ENCODE peak calls at places on chromosomes 5 and 9, in six cellular contexts. I is IMR-90; C is heart left ventricle; O is hepatocyte; N is effector memory CD4-positive, alpha-beta T cell; F is stomach. B is an unnamed sample. For H3K27me3 and H3K9me3, the result is how much of the 10 kb centered on the place peaks cover.

GRCh38 chr9:87646546-87646945 is 79.4 kb upstream of the CTSL start:
- DNase-seq in N (no peak), F (no peak), O (no peak), C (no peak), I (no peak), B (no peak)

GRCh38 chr5:140145818-140146522 is 20.2 kb downstream of the IGIP start:
- DNase-seq in O (peak), F (peak), C (peak), I (peak), N (peak), B (peak)

GRCh38 chr5:119458911-119459632 is 6.8 kb downstream of the HSD17B4 start:
- DNase-seq in N (no peak), C (no peak), O (no peak), I (no peak), F (no peak), B (no peak)

GRCh38 chr5:68770566-68770965 is 323.2 kb upstream of the SLC30A5 start:
- DNase-seq in I (no peak), N (no peak), O (peak), C (no peak), F (no peak), B (no peak)

GRCh38 chr5:89255845-89256463 is 373.0 kb upstream of the MEF2C start:
- DNase-seq in F (no peak), O (peak), N (no peak), C (no peak), I (peak), B (peak)

GRCh38 chr5:171595801-171596231 is 176.4 kb downstream of the FGF18 start:
- DNase-seq in I (peak), C (peak), N (no peak), F (no peak), O (no peak), B (peak)

GRCh38 chr5:125457617-125458016 is 711.2 kb upstream of the ZNF608 start:
- DNase-seq in C (no peak), I (no peak), O (no peak), N (no peak), F (no peak), B (no peak)

GRCh38 chr5:168227973-168228615 is 63.4 kb upstream of the WWC1 start:
- DNase-seq in F (no peak), N (no peak), I (no peak), O (no peak), C (no peak), B (no peak)

GRCh38 chr5:11734369-11734768 is 169.9 kb downstream of the CTNND2 start:
- DNase-seq in O (no peak), F (no peak), N (no peak), I (no peak), C (no peak), B (no peak)

GRCh38 chr5:91366571-91366970 is 16.5 kb downstream of the ARRDC3 start:
- DNase-seq in N (no peak), O (no peak), I (no peak), F (no peak), C (no peak), B (no peak)

GRCh38 chr5:159819671-159820411 is 96.4 kb upstream of the ADRA1B start:
- DNase-seq in F (peak), N (no peak), I (no peak), O (peak), C (peak), B (no peak)

GRCh38 chr5:54845567-54845941 is 139.8 kb downstream of the ESM1 start:
- DNase-seq in I (peak), F (no peak), O (peak), N (no peak), C (no peak), B (no peak)

GRCh38 chr9:126397056-126397455 is 70.4 kb downstream of the MVB12B start:
- DNase-seq in I (no peak), F (peak), N (peak), O (no peak), C (no peak), B (no peak)

GRCh38 chr5:131169810-131170539 is 769 bp upstream of the LYRM7 start:
- DNase-seq in O (no peak), C (no peak), I (no peak), N (no peak), F (no peak), B (no peak)

GRCh38 chr9:137218754-137219271 is 3.2 kb downstream of the RNF208 start:
- DNase-seq in N (no peak), C (peak), F (peak), I (peak), O (peak), B (no peak)

GRCh38 chr9:26296910-26297309 is 595.7 kb downstream of the CAAP1 start:
- DNase-seq in C (no peak), N (no peak), I (no peak), O (no peak), F (no peak), B (no peak)

GRCh38 chr9:134950404-134950760 is 32.7 kb upstream of the FCN1 start:
- DNase-seq in F (no peak), O (no peak), I (no peak), N (no peak), C (no peak), B (no peak)

GRCh38 chr9:13478235-13478634 is 198.7 kb upstream of the MPDZ start:
- DNase-seq in N (no peak), I (peak), F (no peak), C (no peak), O (no peak), B (no peak)

GRCh38 chr5:144203750-144204596 is 33.3 kb downstream of the KCTD16 start:
- DNase-seq in F (peak), I (peak), N (no peak), C (no peak), O (peak), B (no peak)

GRCh38 chr9:4762889-4763521 is 22.0 kb upstream of the AK3 start:
- DNase-seq in N (no peak), O (peak), C (peak), F (no peak), I (no peak), B (no peak)

GRCh38 chr5:173328896-173329369 is 719 bp upstream of the STC2 start:
- DNase-seq in N (no peak), O (peak), F (no peak), I (peak), C (no peak), B (no peak)

GRCh38 chr9:5460157-5460556 is 9.8 kb downstream of the CD274 start:
- DNase-seq in I (no peak), C (no peak), O (no peak), F (no peak), N (no peak), B (no peak)

GRCh38 chr9:132210472-132211145 is 48.8 kb downstream of the NTNG2 start:
- DNase-seq in N (no peak), O (no peak), C (no peak), F (no peak), I (peak), B (peak)

GRCh38 chr5:91591076-91591475 is 208.0 kb upstream of the ARRDC3 start:
- DNase-seq in C (no peak), F (no peak), I (no peak), N (no peak), O (no peak), B (no peak)

GRCh38 chr5:179413086-179413690 is 67.9 kb upstream of the ADAMTS2 start:
- DNase-seq in C (no peak), O (no peak), N (no peak), I (no peak), F (no peak), B (no peak)

GRCh38 chr5:616342-617039 is 4.4 kb downstream of the CEP72 start:
- DNase-seq in I (no peak), N (no peak), F (no peak), C (no peak), O (no peak), B (no peak)

GRCh38 chr5:77400645-77401044 is 91.5 kb downstream of the WDR41 start:
- DNase-seq in C (no peak), N (no peak), F (no peak), I (peak), O (no peak), B (no peak)

GRCh38 chr5:179732918-179733763 is 519 bp downstream of the MAML1 start:
- DNase-seq in C (peak), N (peak), O (peak), I (peak), F (peak), B (no peak)

GRCh38 chr5:72566746-72567145 is 59.5 kb upstream of the ZNF366 start:
- DNase-seq in I (no peak), C (no peak), O (no peak), N (no peak), F (no peak), B (no peak)

GRCh38 chr5:141697586-141697985 is 15.6 kb upstream of the ARAP3 start:
- DNase-seq in F (no peak), N (no peak), I (no peak), O (no peak), C (no peak), B (no peak)

GRCh38 chr5:128111818-128112448 is 28.4 kb downstream of the SLC12A2 start:
- DNase-seq in N (no peak), O (no peak), C (no peak), I (peak), F (no peak), B (peak)
- H3K27me3 ChIP-seq in N (under half), O (under half), C (under half), I (under half), F (under half), B (under half)

GRCh38 chr5:180806351-180807011 is 3.9 kb upstream of the MGAT1 start:
- DNase-seq in O (no peak), F (no peak), C (no peak), I (no peak), N (no peak), B (no peak)
- H3K4me3 ChIP-seq in O (no peak), F (no peak), C (no peak), I (no peak), N (peak), B (no peak)

DNA sequence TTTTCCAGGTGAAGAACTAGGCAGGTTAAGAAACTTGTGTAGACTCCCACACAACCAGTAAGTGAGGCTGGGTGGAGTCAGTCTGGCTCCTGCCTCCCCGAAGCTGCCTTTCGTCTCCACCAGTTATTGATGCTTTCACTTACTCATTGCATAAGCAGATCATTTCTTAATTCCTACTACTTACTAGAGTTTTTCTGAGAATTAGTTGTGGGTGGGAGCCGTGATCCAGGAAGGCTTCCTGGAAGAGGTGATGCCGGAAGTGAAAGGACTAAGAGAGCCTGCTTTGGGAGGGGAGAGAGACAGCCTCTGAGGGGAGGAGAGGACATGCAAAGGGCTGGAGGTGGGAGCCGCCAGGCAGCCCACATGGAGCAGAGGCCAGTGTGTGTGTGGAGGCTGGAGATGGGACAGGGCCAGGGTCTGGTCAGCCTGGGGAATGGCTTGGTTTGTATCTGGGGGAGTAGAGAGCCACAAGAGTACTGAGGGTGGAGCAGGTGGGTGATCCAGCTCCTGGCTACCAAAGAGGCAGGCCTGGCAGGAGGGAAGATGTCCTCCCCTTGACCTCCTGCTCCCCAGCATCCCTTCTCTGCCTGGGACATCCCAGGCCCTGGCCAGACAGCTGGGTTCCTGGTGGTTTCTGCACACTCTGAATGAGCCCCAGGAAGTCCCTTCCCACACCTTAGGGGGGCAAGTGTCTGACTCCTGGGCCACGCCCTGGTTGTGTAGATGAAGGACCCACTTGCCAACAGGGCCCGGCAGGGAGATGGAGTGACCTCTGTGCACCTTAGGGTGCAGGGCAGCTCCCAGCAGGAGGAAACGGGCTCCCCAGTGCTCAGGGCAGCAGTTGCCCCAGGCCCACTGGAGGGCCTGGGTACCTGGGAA is 12.2 kb upstream of the CARD19 start:
- DNase-seq in N (no peak), C (no peak), O (no peak), I (no peak), F (no peak), B (no peak)
- H3K9me3 ChIP-seq in N (under half), C (under half), O (under half), I (under half), F (under half), B (under half)

GRCh38 chr9:133523096-133523495 is 1.7 kb downstream of the MYMK start:
- DNase-seq in F (no peak), N (no peak), C (no peak), O (no peak), I (no peak), B (no peak)
- H3K27me3 ChIP-seq in F (under half), N (under half), C (under half), O (under half), I (half or more), B (half or more)

GRCh38 chr9:35609001-35609819 is 4.1 kb downstream of the TESK1 start:
- DNase-seq in N (no peak), C (no peak), I (no peak), O (no peak), F (no peak), B (no peak)
- H3K4me3 ChIP-seq in N (no peak), C (no peak), I (no peak), O (no peak), F (no peak), B (no peak)